ENCODE peak calls at places on chromosomes 4 and X, in seven cellular contexts. T is BJ, D is fibroblast of mammary gland, B is psoas muscle, X is adrenal gland, Z is cardiac fibroblast, M is left lung. G is an unnamed sample.

GRCh38 chr4:184434496-184435066 is 39.8 kb downstream of the IRF2 start:
- DNase-seq in T (no peak), D (no peak), B (no peak), X (no peak), Z (no peak), M (no peak), G (no peak)

GRCh38 chr4:44663539-44664263 is 12.3 kb upstream of the YIPF7 start:
- DNase-seq in T (no peak), D (no peak), B (no peak), X (no peak), Z (no peak), M (no peak), G (no peak)

GRCh38 chrX:17860811-17861495 is at the start of gene RAI2:
- DNase-seq in T (no peak), D (no peak), B (peak; percentile 54), X (peak; percentile 45), Z (no peak), M (no peak), G (no peak)

GRCh38 chr4:60403986-60404385 is 796.1 kb upstream of the ADGRL3 start:
- DNase-seq in T (no peak), D (no peak), B (no peak), X (no peak), Z (no peak), M (no peak), G (no peak)

GRCh38 chrX:8879750-8880149 is 78.6 kb upstream of the FAM9A start:
- DNase-seq in T (no peak), D (peak; percentile 26), B (no peak), X (peak; percentile 36), Z (peak; percentile 27), M (no peak), G (peak; percentile 8)

GRCh38 chr4:101009471-101009870 is 337.9 kb downstream of the PPP3CA start:
- DNase-seq in T (no peak), D (no peak), B (no peak), X (no peak), Z (no peak), M (no peak), G (no peak)

GRCh38 chr4:186657766-186658165 is 65.9 kb downstream of the FAT1 start:
- DNase-seq in T (no peak), D (peak; percentile 34), B (no peak), X (no peak), Z (peak; percentile 56), M (no peak), G (no peak)

GRCh38 chr4:40887690-40888089 is 137.9 kb downstream of the NSUN7 start:
- DNase-seq in T (peak; percentile 37), D (peak; percentile 98), B (no peak), X (no peak), Z (peak; percentile 91), M (no peak), G (no peak)

GRCh38 chr4:10115271-10115656 is 1.3 kb downstream of the WDR1 start:
- DNase-seq in T (no peak), D (peak; percentile 66), B (no peak), X (no peak), Z (peak; percentile 78), M (no peak), G (no peak)

GRCh38 chrX:14936561-14936960 is 63.3 kb downstream of the MOSPD2 start:
- DNase-seq in T (peak; percentile 25), D (peak; percentile 73), B (no peak), X (no peak), Z (peak; percentile 66), M (no peak), G (no peak)

GRCh38 chr4:4405358-4405962 is 18.6 kb downstream of the NSG1 start:
- DNase-seq in T (no peak), D (no peak), B (peak; percentile 27), X (no peak), Z (no peak), M (no peak), G (no peak)

GRCh38 chrX:2427147-2427546 is 73.6 kb downstream of the DHRSX start:
- DNase-seq in T (no peak), D (no peak), B (no peak), X (no peak), Z (no peak), M (no peak), G (no peak)

GRCh38 chrX:1388651-1389050 is 3.3 kb downstream of the SLC25A6 start:
- DNase-seq in T (no peak), D (no peak), B (no peak), X (no peak), Z (no peak), M (peak; percentile 7), G (no peak)

GRCh38 chr4:116668190-116668589 is 417.2 kb downstream of the TRAM1L1 start:
- DNase-seq in T (no peak), D (no peak), B (no peak), X (no peak), Z (no peak), M (no peak), G (no peak)

GRCh38 chr4:5751073-5751917 is 40.3 kb downstream of the EVC start:
- DNase-seq in T (peak; percentile 59), D (peak; percentile 98), B (no peak), X (no peak), Z (peak; percentile 99), M (no peak), G (no peak)

GRCh38 chr4:65089666-65090065 is 580.6 kb downstream of the EPHA5 start:
- DNase-seq in T (no peak), D (peak; percentile 1), B (no peak), X (no peak), Z (peak; percentile 28), M (no peak), G (no peak)

GRCh38 chr4:101155859-101156430 is 191.4 kb downstream of the PPP3CA start:
- DNase-seq in T (no peak), D (no peak), B (no peak), X (no peak), Z (no peak), M (no peak), G (no peak)

GRCh38 chrX:140503714-140504351 is 1.0 kb downstream of the SOX3 start:
- DNase-seq in T (no peak), D (no peak), B (no peak), X (peak; percentile 26), Z (no peak), M (no peak), G (no peak)

GRCh38 chr4:144514736-144515135 is 131.2 kb upstream of the HHIP start:
- DNase-seq in T (no peak), D (no peak), B (no peak), X (no peak), Z (no peak), M (no peak), G (no peak)

GRCh38 chr4:47209833-47210232 is 178.5 kb downstream of the GABRB1 start:
- DNase-seq in T (peak; percentile 41), D (peak; percentile 86), B (no peak), X (no peak), Z (peak; percentile 91), M (no peak), G (no peak)

GRCh38 chr4:138910201-138910913 is 105.2 kb upstream of the NOCT start:
- DNase-seq in T (no peak), D (peak; percentile 20), B (no peak), X (no peak), Z (peak; percentile 60), M (no peak), G (no peak)

GRCh38 chr4:82525287-82525898 is 36.4 kb downstream of the TMEM150C start:
- DNase-seq in T (no peak), D (no peak), B (no peak), X (no peak), Z (no peak), M (no peak), G (no peak)

GRCh38 chr4:112225157-112225556 is 6.4 kb upstream of the AP1AR start:
- DNase-seq in T (no peak), D (no peak), B (no peak), X (no peak), Z (no peak), M (no peak), G (no peak)

GRCh38 chrX:114344756-114345155 is 239.1 kb upstream of the HTR2C start:
- DNase-seq in T (no peak), D (peak; percentile 63), B (no peak), X (no peak), Z (peak; percentile 55), M (no peak), G (peak; percentile 12)

GRCh38 chrX:119694601-119695534 is 1.9 kb upstream of the SEPTIN6 start:
- DNase-seq in T (no peak), D (no peak), B (no peak), X (peak; percentile 32), Z (no peak), M (no peak), G (no peak)
- TF ChIP-seq CTCF in T (no peak), D (no peak), B (no peak), X (no peak), Z (no peak), M (no peak), G (no peak)

GRCh38 chrX:135295238-135295943 is 13.9 kb upstream of the ETDC start:
- DNase-seq in T (no peak), D (peak; percentile 37), B (peak; percentile 52), X (peak; percentile 27), Z (peak; percentile 25), M (peak; percentile 64), G (peak; percentile 46)
- TF ChIP-seq CTCF in T (peak; percentile 17), D (peak; percentile 11), B (no peak), X (peak; percentile 17), Z (peak; percentile 19), M (no peak), G (peak; percentile 24)

GRCh38 chr4:152352645-152353116 is 183.2 kb downstream of the FBXW7 start:
- DNase-seq in T (peak; percentile 88), D (peak; percentile 98), B (peak; percentile 50), X (peak; percentile 78), Z (peak; percentile 97), M (peak; percentile 32), G (peak; percentile 4)

GRCh38 chr4:152352215-152352614 is 183.7 kb downstream of the FBXW7 start:
- DNase-seq in T (no peak), D (no peak), B (no peak), X (no peak), Z (no peak), M (no peak), G (no peak)

GRCh38 chr4:152351080-152351479 is 184.8 kb downstream of the FBXW7 start:
- DNase-seq in T (no peak), D (no peak), B (no peak), X (no peak), Z (no peak), M (no peak), G (no peak)

GRCh38 chr4:152346979-152347378 is 188.9 kb downstream of the FBXW7 start:
- DNase-seq in T (no peak), D (no peak), B (no peak), X (no peak), Z (no peak), M (no peak), G (no peak)

DNA sequence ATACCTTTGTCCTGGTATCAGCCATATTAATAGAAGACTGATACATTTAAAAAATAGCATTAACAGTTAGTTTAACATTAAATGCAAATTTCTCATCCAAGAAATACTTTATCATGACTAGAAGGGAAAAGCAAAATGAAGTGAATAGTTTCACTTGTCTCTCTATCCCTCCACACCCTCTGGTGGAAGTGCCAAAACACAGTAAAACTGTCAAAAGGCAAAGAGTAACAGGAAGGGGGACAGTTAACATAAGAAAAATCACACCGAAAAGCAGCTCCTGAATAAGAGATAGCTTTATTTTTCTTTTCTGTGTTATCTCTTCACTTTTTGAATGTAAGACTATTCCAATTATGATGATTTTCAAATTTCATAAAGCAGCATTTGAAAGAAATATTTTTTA is 187.2 kb downstream of the FBXW7 start:
- DNase-seq in T (no peak), D (peak; percentile 26), B (no peak), X (no peak), Z (peak; percentile 17), M (no peak), G (no peak)
- TF ChIP-seq CTCF in T (peak; percentile 20), D (peak; percentile 31), B (no peak), X (no peak), Z (peak; percentile 13), M (no peak), G (peak; percentile 30)

GRCh38 chr4:126583509-126583908 is 1049.2 kb upstream of the INTU start:
- DNase-seq in T (no peak), D (peak; percentile 30), B (no peak), X (no peak), Z (peak; percentile 43), M (no peak), G (no peak)

GRCh38 chr4:126582737-126583136 is 1050.0 kb upstream of the INTU start:
- DNase-seq in T (no peak), D (peak; percentile 6), B (no peak), X (no peak), Z (no peak), M (no peak), G (no peak)
- TF ChIP-seq CTCF in T (peak; percentile 36), D (peak; percentile 22), B (no peak), X (no peak), Z (peak; percentile 24), M (no peak), G (peak; percentile 4)

G was measured in GM13977.